ENCODE peak calls at places on chromosomes 6 and 20, in six cellular contexts. O is HCT116, B is bronchial epithelial cell, Y is AG09309, G is Peyer's patch, P is heart right ventricle. N is an unnamed sample.

GRCh38 chr6:137084865-137085617 is 40.3 kb upstream of the IL20RA start:
- DNase-seq in G (no peak), O (no peak), B (no peak), P (no peak), Y (no peak), N (no peak)

GRCh38 chr20:43681468-43681942 is 14.6 kb downstream of the MYBL2 start:
- DNase-seq in B (no peak), Y (no peak), P (peak; percentile 33), G (no peak), O (no peak), N (no peak)

GRCh38 chr20:3766832-3767433 is 620 bp downstream of the ADISSP start:
- DNase-seq in Y (no peak), P (no peak), G (no peak), O (no peak), B (no peak), N (no peak)

GRCh38 chr6:169236988-169237387 is 16.7 kb downstream of the THBS2 start:
- DNase-seq in P (no peak), Y (no peak), O (no peak), B (no peak), G (peak; percentile 34), N (no peak)

GRCh38 chr20:38208088-38208487 is 43.0 kb upstream of the TGM2 start:
- DNase-seq in P (no peak), G (no peak), Y (no peak), O (no peak), B (peak; percentile 18), N (no peak)

GRCh38 chr6:31740397-31741223 is 805 bp downstream of the MSH5 start:
- DNase-seq in G (no peak), Y (no peak), O (no peak), B (no peak), P (peak; percentile 27), N (no peak)

GRCh38 chr6:118918326-118918725 is 16.6 kb downstream of the MCM9 start:
- DNase-seq in Y (no peak), B (no peak), G (no peak), P (no peak), O (no peak), N (no peak)

GRCh38 chr20:17043323-17043722 is 183.5 kb upstream of the PCSK2 start:
- DNase-seq in P (no peak), G (no peak), B (no peak), O (no peak), Y (no peak), N (no peak)

GRCh38 chr6:4506221-4506620 is 270.0 kb upstream of the CDYL start:
- DNase-seq in G (no peak), B (no peak), P (no peak), O (no peak), Y (no peak), N (no peak)

GRCh38 chr6:4503700-4504099 is 272.5 kb upstream of the CDYL start:
- DNase-seq in B (no peak), Y (no peak), O (no peak), G (no peak), P (no peak), N (no peak)

GRCh38 chr6:4509506-4509905 is 266.7 kb upstream of the CDYL start:
- DNase-seq in G (no peak), B (no peak), P (no peak), Y (no peak), O (no peak), N (no peak)

GRCh38 chr6:4504700-4505099 is 271.5 kb upstream of the CDYL start:
- DNase-seq in O (no peak), Y (no peak), G (no peak), B (no peak), P (no peak), N (no peak)

DNA sequence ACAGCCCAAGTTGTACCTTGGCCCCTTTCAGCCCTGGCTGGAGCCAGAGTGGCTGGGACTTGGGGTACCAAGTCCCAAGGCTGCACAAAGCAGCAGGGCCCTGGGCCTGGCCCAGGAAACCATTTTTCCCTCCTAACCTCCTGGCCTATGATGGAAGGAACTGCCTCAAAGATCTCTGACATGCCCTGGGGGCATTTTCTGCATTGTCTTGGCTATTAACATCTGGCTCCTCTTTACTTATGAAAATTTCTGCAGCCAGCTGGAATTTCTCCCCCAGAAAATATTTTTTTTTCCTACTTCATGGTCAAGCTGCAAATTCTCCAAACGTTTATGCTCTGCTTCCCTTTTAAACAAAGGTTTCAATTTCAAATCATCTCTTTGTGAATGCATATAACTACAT is 269.4 kb upstream of the CDYL start:
- DNase-seq in Y (no peak), P (no peak), B (no peak), G (no peak), O (no peak), N (no peak)
- TF ChIP-seq CTCF in Y (no peak), P (no peak), B (no peak), G (no peak), O (no peak), N (no peak)

DNA sequence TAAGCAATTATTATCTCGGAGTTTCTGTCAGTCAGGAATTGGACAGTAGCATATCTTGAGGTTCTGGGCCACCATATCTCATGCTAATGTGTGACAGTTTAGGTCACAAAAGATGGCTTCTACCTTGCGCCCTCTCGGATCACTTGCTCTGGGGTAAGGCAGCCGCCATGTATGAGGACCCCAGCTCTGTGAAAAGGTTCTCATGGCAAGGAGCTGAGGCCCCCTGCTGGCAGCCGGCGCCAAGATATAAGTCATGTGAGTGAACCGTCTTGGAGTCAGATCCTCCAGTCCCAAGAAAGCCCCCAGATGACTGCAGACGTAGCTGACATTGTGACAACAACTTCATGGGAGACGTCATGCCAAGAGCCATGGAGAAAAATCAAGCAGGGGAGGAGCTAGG is 670.8 kb downstream of the KIF16B start:
- DNase-seq in O (no peak), G (no peak), B (no peak), Y (no peak), P (no peak), N (peak; percentile 3)
- TF ChIP-seq CTCF in O (peak; percentile 14), G (no peak), B (no peak), Y (no peak), P (no peak), N (peak; percentile 40)

GRCh38 chr20:54193817-54194216 is 14.1 kb upstream of the PFDN4 start:
- DNase-seq in O (no peak), P (no peak), G (no peak), Y (no peak), B (no peak), N (no peak)

GRCh38 chr20:54199283-54199682 is 8.6 kb upstream of the PFDN4 start:
- DNase-seq in P (no peak), Y (no peak), G (no peak), O (no peak), B (no peak), N (no peak)

GRCh38 chr20:54197621-54198604 is 10.0 kb upstream of the PFDN4 start:
- DNase-seq in B (peak; percentile 83), G (no peak), Y (peak; percentile 56), O (no peak), P (no peak), N (no peak)

GRCh38 chr20:54195483-54196472 is 12.1 kb upstream of the PFDN4 start:
- DNase-seq in Y (no peak), O (no peak), G (no peak), P (no peak), B (no peak), N (no peak)

GRCh38 chr20:54194724-54195438 is 13.0 kb upstream of the PFDN4 start:
- DNase-seq in P (no peak), Y (no peak), G (no peak), B (peak; percentile 78), O (no peak), N (no peak)
- TF ChIP-seq CTCF in P (no peak), Y (no peak), G (no peak), B (peak; percentile 33), O (peak; percentile 73), N (no peak)

GRCh38 chr20:25579081-25579770 is 6.1 kb downstream of the NINL start:
- DNase-seq in O (no peak), G (no peak), P (no peak), Y (no peak), B (no peak), N (no peak)
- TF ChIP-seq CTCF in O (no peak), G (no peak), P (no peak), Y (no peak), B (no peak), N (no peak)

DNA sequence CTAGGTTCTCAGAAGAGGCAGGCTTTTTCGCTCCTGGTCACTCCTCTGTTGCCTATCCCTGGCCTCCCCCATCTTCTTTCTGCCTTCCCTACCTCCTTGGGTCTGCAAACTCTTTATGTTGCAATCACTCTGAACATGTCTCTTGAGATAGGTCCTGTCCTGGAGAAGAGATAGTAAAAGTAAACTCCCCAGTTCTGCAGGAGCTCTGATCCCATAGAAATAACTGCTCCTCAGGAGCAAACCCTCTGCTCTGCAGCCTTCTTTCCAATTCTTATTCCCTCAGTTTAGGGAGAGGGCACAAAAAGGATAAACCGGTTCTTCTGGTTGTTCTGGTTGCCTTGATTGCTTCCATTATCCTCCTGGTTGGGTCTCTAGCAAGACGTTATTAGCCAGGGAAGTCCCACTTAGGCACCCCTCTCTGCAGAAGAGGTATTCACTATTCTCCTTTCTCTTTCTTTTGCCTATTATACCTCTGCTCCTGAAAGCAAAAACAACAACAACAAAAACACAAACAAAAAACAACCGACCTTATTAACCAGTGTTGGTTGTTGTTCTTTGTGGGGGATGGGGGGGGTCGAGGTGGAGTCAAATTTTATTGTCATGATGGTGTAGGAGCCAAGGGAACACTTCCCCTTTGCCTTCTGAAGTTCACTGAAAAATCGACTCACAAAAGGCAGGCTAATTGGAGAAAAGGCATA is 973 bp downstream of the TRIM38 start:
- DNase-seq in B (peak; percentile 65), O (no peak), G (no peak), Y (no peak), P (no peak), N (no peak)
- TF ChIP-seq CTCF in B (no peak), O (no peak), G (no peak), Y (no peak), P (no peak), N (no peak)

DNA sequence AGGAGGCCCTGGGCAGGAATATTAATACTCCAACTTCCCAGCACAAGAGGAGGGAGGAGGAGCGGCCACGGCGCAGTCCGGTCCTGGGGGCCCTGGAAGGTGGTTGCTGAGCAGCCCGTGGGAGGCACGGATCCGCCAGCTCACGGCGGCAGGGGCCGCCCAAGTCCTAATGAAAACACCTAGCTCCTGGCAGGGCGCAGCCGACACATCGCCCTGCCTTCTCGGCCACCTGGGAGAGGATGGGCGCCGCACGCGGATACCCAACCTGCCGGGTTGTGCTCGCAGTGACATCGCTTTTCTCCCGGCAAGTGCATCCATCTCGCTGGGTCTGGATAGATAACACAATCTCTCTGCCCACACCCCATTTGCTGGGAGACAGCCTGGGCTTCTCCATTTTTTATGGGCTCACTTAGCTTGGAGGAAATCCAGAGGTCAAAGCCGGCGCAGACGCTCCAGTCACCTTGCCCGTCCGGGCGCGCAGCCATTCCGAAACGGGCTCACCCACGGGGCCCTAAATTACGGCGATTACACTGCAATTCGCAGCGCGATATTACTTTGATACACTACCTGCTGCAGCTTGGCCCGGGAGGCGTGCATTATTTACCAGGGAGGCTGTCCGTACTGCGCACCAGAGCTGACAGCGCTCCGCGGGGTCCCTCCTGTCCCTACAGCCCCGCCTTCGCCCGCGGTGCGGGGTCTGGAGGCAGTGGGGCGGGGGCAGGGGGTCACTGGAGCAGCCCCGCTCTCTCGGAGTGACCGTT is 36.2 kb upstream of the CCDC167 start:
- DNase-seq in G (no peak), O (no peak), B (no peak), Y (no peak), P (no peak), N (no peak)
- TF ChIP-seq CTCF in G (no peak), O (no peak), B (peak; percentile 46), Y (no peak), P (no peak), N (no peak)

N was measured in neural crest cell.